ENCODE peak calls at places on chromosomes 16 and 17, in seven cellular contexts. One of them, this sample, is unnamed.

GRCh38 chr17:2002767-2003329 is 22.3 kb downstream of the RTN4RL1 start:
- DNase-seq in heart left ventricle: no peak
- DNase-seq in kidney: no peak
- DNase-seq in neural progenitor cell: no peak
- DNase-seq in fibroblast of lung: no peak
- DNase-seq in MM.1S: no peak
- DNase-seq in Peyer's patch: no peak
- DNase-seq in this sample: no peak

GRCh38 chr16:85312174-85312573 is 199.9 kb upstream of the CIBAR2 start:
- DNase-seq in heart left ventricle: no peak
- DNase-seq in kidney: no peak
- DNase-seq in neural progenitor cell: no peak
- DNase-seq in fibroblast of lung: no peak
- DNase-seq in MM.1S: no peak
- DNase-seq in Peyer's patch: no peak
- DNase-seq in this sample: no peak

GRCh38 chr17:60169921-60170817 is 20.4 kb downstream of the CA4 start:
- DNase-seq in heart left ventricle: peak; percentile 78
- DNase-seq in kidney: no peak
- DNase-seq in neural progenitor cell: no peak
- DNase-seq in fibroblast of lung: peak; percentile 45
- DNase-seq in MM.1S: no peak
- DNase-seq in Peyer's patch: no peak
- DNase-seq in this sample: no peak

GRCh38 chr17:80822700-80823410 is 168.8 kb upstream of the CHMP6 start:
- DNase-seq in heart left ventricle: no peak
- DNase-seq in kidney: peak; percentile 48
- DNase-seq in neural progenitor cell: no peak
- DNase-seq in fibroblast of lung: no peak
- DNase-seq in MM.1S: peak; percentile 50
- DNase-seq in Peyer's patch: no peak
- DNase-seq in this sample: peak; percentile 42

GRCh38 chr17:22171631-22172030 is 479.3 kb downstream of the KCNJ18 start:
- DNase-seq in heart left ventricle: no peak
- DNase-seq in kidney: no peak
- DNase-seq in neural progenitor cell: no peak
- DNase-seq in fibroblast of lung: no peak
- DNase-seq in MM.1S: no peak
- DNase-seq in Peyer's patch: no peak
- DNase-seq in this sample: no peak

GRCh38 chr17:51322390-51323029 is 62.2 kb downstream of the UTP18 start:
- DNase-seq in heart left ventricle: no peak
- DNase-seq in kidney: no peak
- DNase-seq in neural progenitor cell: peak; percentile 70
- DNase-seq in fibroblast of lung: no peak
- DNase-seq in MM.1S: peak; percentile 11
- DNase-seq in Peyer's patch: no peak
- DNase-seq in this sample: no peak

GRCh38 chr16:85452364-85453178 is 160.6 kb upstream of the GSE1 start:
- DNase-seq in heart left ventricle: no peak
- DNase-seq in kidney: no peak
- DNase-seq in neural progenitor cell: no peak
- DNase-seq in fibroblast of lung: no peak
- DNase-seq in MM.1S: no peak
- DNase-seq in Peyer's patch: no peak
- DNase-seq in this sample: no peak

GRCh38 chr17:40253565-40253964 is 34.1 kb upstream of the CDC6 start:
- DNase-seq in heart left ventricle: no peak
- DNase-seq in kidney: no peak
- DNase-seq in neural progenitor cell: no peak
- DNase-seq in fibroblast of lung: no peak
- DNase-seq in MM.1S: no peak
- DNase-seq in Peyer's patch: no peak
- DNase-seq in this sample: no peak

GRCh38 chr16:4795828-4796572 is 831 bp downstream of the SMIM22 start:
- DNase-seq in heart left ventricle: no peak
- DNase-seq in kidney: peak; percentile 65
- DNase-seq in neural progenitor cell: no peak
- DNase-seq in fibroblast of lung: no peak
- DNase-seq in MM.1S: no peak
- DNase-seq in Peyer's patch: no peak
- DNase-seq in this sample: no peak

GRCh38 chr16:65663774-65664173 is 541.9 kb upstream of the CDH11 start:
- DNase-seq in heart left ventricle: no peak
- DNase-seq in kidney: no peak
- DNase-seq in neural progenitor cell: no peak
- DNase-seq in fibroblast of lung: no peak
- DNase-seq in MM.1S: no peak
- DNase-seq in Peyer's patch: no peak
- DNase-seq in this sample: no peak

GRCh38 chr16:57301126-57301817 is 16.8 kb upstream of the PLLP start:
- DNase-seq in heart left ventricle: no peak
- DNase-seq in kidney: peak; percentile 84
- DNase-seq in neural progenitor cell: no peak
- DNase-seq in fibroblast of lung: no peak
- DNase-seq in MM.1S: no peak
- DNase-seq in Peyer's patch: no peak
- DNase-seq in this sample: no peak

GRCh38 chr16:28561557-28562187 is 8.0 kb downstream of the SGF29 start:
- DNase-seq in heart left ventricle: no peak
- DNase-seq in kidney: peak; percentile 10
- DNase-seq in neural progenitor cell: no peak
- DNase-seq in fibroblast of lung: no peak
- DNase-seq in MM.1S: no peak
- DNase-seq in Peyer's patch: no peak
- DNase-seq in this sample: no peak

GRCh38 chr17:82356028-82356427 is 3.0 kb upstream of the TEX19 start:
- DNase-seq in heart left ventricle: no peak
- DNase-seq in kidney: peak; percentile 88
- DNase-seq in neural progenitor cell: no peak
- DNase-seq in fibroblast of lung: no peak
- DNase-seq in MM.1S: no peak
- DNase-seq in Peyer's patch: no peak
- DNase-seq in this sample: peak; percentile 81

GRCh38 chr17:47882695-47883588 is 13.1 kb upstream of the SP2 start:
- DNase-seq in heart left ventricle: no peak
- DNase-seq in kidney: no peak
- DNase-seq in neural progenitor cell: no peak
- DNase-seq in fibroblast of lung: no peak
- DNase-seq in MM.1S: no peak
- DNase-seq in Peyer's patch: no peak
- DNase-seq in this sample: no peak

GRCh38 chr17:42535400-42536047 is 517 bp upstream of the NAGLU start:
- DNase-seq in heart left ventricle: no peak
- DNase-seq in kidney: no peak
- DNase-seq in neural progenitor cell: no peak
- DNase-seq in fibroblast of lung: no peak
- DNase-seq in MM.1S: no peak
- DNase-seq in Peyer's patch: no peak
- DNase-seq in this sample: no peak

GRCh38 chr16:58471209-58471975 is 28.6 kb upstream of the NDRG4 start:
- DNase-seq in heart left ventricle: no peak
- DNase-seq in kidney: peak; percentile 33
- DNase-seq in neural progenitor cell: no peak
- DNase-seq in fibroblast of lung: no peak
- DNase-seq in MM.1S: no peak
- DNase-seq in Peyer's patch: no peak
- DNase-seq in this sample: no peak

GRCh38 chr16:49602201-49603041 is 228.8 kb downstream of the C16orf78 start:
- DNase-seq in heart left ventricle: no peak
- DNase-seq in kidney: no peak
- DNase-seq in neural progenitor cell: no peak
- DNase-seq in fibroblast of lung: no peak
- DNase-seq in MM.1S: no peak
- DNase-seq in Peyer's patch: no peak
- DNase-seq in this sample: no peak

GRCh38 chr17:81197831-81198490 is 24.8 kb downstream of the CEP131 start:
- DNase-seq in heart left ventricle: no peak
- DNase-seq in kidney: no peak
- DNase-seq in neural progenitor cell: no peak
- DNase-seq in fibroblast of lung: no peak
- DNase-seq in MM.1S: no peak
- DNase-seq in Peyer's patch: no peak
- DNase-seq in this sample: no peak

GRCh38 chr16:10182186-10182683 is at the start of gene GRIN2A:
- DNase-seq in heart left ventricle: no peak
- DNase-seq in kidney: peak; percentile 77
- DNase-seq in neural progenitor cell: peak; percentile 68
- DNase-seq in fibroblast of lung: no peak
- DNase-seq in MM.1S: no peak
- DNase-seq in Peyer's patch: no peak
- DNase-seq in this sample: no peak

GRCh38 chr16:59591480-59591879 is 857.4 kb upstream of the GOT2 start:
- DNase-seq in heart left ventricle: no peak
- DNase-seq in kidney: no peak
- DNase-seq in neural progenitor cell: no peak
- DNase-seq in fibroblast of lung: no peak
- DNase-seq in MM.1S: no peak
- DNase-seq in Peyer's patch: no peak
- DNase-seq in this sample: no peak

GRCh38 chr17:28711723-28712036 is at the start of gene PROCA1:
- DNase-seq in heart left ventricle: no peak
- DNase-seq in kidney: peak; percentile 90
- DNase-seq in neural progenitor cell: no peak
- DNase-seq in fibroblast of lung: no peak
- DNase-seq in MM.1S: no peak
- DNase-seq in Peyer's patch: no peak
- DNase-seq in this sample: no peak

GRCh38 chr16:3444032-3444388 is 530 bp downstream of the NAA60 start:
- DNase-seq in heart left ventricle: no peak
- DNase-seq in kidney: no peak
- DNase-seq in neural progenitor cell: peak; percentile 49
- DNase-seq in fibroblast of lung: peak; percentile 73
- DNase-seq in MM.1S: no peak
- DNase-seq in Peyer's patch: no peak
- DNase-seq in this sample: no peak

GRCh38 chr17:27475981-27476895 is 20.0 kb downstream of the KSR1 start:
- DNase-seq in heart left ventricle: no peak
- DNase-seq in kidney: no peak
- DNase-seq in neural progenitor cell: no peak
- DNase-seq in fibroblast of lung: no peak
- DNase-seq in MM.1S: no peak
- DNase-seq in Peyer's patch: no peak
- DNase-seq in this sample: peak; percentile 49

GRCh38 chr16:78372302-78372701 is 272.8 kb downstream of the WWOX start:
- DNase-seq in heart left ventricle: no peak
- DNase-seq in kidney: no peak
- DNase-seq in neural progenitor cell: peak; percentile 29
- DNase-seq in fibroblast of lung: no peak
- DNase-seq in MM.1S: no peak
- DNase-seq in Peyer's patch: no peak
- DNase-seq in this sample: no peak

GRCh38 chr17:4162775-4163498 is 19.9 kb downstream of the CYB5D2 start:
- DNase-seq in heart left ventricle: no peak
- DNase-seq in kidney: no peak
- DNase-seq in neural progenitor cell: no peak
- DNase-seq in fibroblast of lung: peak; percentile 24
- DNase-seq in MM.1S: no peak
- DNase-seq in Peyer's patch: no peak
- DNase-seq in this sample: no peak
- H3K27ac ChIP-seq in heart left ventricle: peak overlapping the region; percentile 59
- H3K27ac ChIP-seq in kidney: peak overlapping the region; percentile 54
- H3K27ac ChIP-seq in neural progenitor cell: no peak overlapping the region
- H3K27ac ChIP-seq in fibroblast of lung: peak overlapping the region; percentile 12
- H3K27ac ChIP-seq in MM.1S: no peak overlapping the region
- H3K27ac ChIP-seq in Peyer's patch: no peak overlapping the region
- H3K27ac ChIP-seq in this sample: peak overlapping the region; percentile 63

DNA sequence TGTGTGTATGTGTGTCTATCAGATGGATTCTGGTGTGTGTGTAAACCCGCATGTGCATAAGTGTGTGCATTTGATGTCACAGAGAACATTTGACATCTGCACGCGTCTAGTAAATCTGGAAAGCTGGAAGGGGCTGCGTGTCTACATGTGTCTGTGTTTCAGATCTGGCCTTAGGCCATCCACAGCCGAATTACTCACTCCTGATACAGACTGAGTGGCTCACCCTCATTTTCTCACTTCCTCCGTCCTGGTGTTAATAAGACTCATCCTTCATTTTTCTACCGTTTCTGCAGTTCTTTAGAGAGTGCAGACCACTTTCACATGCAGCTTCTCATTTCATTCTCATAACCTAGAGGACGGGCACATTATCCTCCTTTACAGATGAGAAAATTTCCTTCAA is 491.6 kb downstream of the CDH13 start:
- DNase-seq in heart left ventricle: no peak
- DNase-seq in kidney: no peak
- DNase-seq in neural progenitor cell: no peak
- DNase-seq in fibroblast of lung: no peak
- DNase-seq in MM.1S: no peak
- DNase-seq in Peyer's patch: no peak
- DNase-seq in this sample: no peak
- H3K36me3 ChIP-seq in heart left ventricle: no peaks in the 10 kb centered on the region
- H3K36me3 ChIP-seq in kidney: no peaks in the 10 kb centered on the region
- H3K36me3 ChIP-seq in neural progenitor cell: no peaks in the 10 kb centered on the region
- H3K36me3 ChIP-seq in fibroblast of lung: no peaks in the 10 kb centered on the region
- H3K36me3 ChIP-seq in MM.1S: no peaks in the 10 kb centered on the region
- H3K36me3 ChIP-seq in Peyer's patch: no peaks in the 10 kb centered on the region
- H3K36me3 ChIP-seq in this sample: no peaks in the 10 kb centered on the region

GRCh38 chr17:4795168-4795567 is 796 bp upstream of the PSMB6 start:
- DNase-seq in heart left ventricle: no peak
- DNase-seq in kidney: no peak
- DNase-seq in neural progenitor cell: no peak
- DNase-seq in fibroblast of lung: no peak
- DNase-seq in MM.1S: no peak
- DNase-seq in Peyer's patch: no peak
- DNase-seq in this sample: no peak
- H3K4me3 ChIP-seq in heart left ventricle: no peak overlapping the region
- H3K4me3 ChIP-seq in kidney: peak overlapping the region; percentile 100
- H3K4me3 ChIP-seq in neural progenitor cell: no peak overlapping the region
- H3K4me3 ChIP-seq in fibroblast of lung: no peak overlapping the region
- H3K4me3 ChIP-seq in MM.1S: no peak overlapping the region
- H3K4me3 ChIP-seq in Peyer's patch: peak overlapping the region; percentile 94
- H3K4me3 ChIP-seq in this sample: peak overlapping the region; percentile 98

DNA sequence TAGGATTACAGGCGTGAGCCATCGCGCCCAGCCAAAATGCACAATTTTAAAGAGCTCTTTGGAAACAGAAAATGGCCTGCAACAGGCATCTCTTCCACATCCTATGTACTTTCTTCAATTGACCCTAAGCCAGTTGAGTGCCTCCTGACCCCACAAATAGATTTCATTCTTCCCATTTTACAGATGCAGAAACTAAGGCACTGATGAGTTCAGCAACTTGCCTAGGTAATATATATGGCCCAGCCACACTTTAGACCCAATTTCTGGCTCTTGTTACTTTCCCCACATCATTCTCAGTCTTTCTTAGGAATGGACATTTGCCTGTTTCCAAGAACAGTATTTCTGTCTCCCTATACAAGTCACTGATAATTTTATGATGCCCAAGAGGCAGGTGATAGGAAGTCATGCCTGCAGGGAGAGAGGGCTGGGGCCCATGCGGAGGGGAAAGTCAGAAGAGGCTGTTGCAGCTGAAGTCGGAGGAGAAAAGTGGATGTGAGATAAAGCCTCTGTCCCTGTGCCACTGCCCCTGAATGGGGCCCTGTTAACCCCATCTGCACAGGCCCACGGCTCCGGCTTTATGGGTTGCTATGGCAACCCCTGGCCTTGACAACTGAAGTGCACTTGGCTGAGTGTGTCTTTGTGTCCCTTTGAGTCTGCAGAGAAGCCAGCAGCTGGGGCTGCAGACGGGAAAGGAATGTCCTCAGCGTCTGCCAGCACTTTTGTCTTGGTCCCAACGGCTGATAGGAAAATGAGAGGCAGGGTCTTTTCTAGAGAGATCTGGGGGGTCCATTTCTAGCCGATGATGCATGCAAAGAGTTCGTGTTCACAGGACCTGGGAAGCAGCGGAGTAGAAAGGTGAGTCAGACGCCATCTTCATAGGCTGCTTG is 45.9 kb downstream of the ABAT start:
- DNase-seq in heart left ventricle: no peak
- DNase-seq in kidney: no peak
- DNase-seq in neural progenitor cell: peak; percentile 65
- DNase-seq in fibroblast of lung: no peak
- DNase-seq in MM.1S: no peak
- DNase-seq in Peyer's patch: no peak
- DNase-seq in this sample: no peak
- H3K27ac ChIP-seq in heart left ventricle: no peak overlapping the region
- H3K27ac ChIP-seq in kidney: no peak overlapping the region
- H3K27ac ChIP-seq in neural progenitor cell: no peak overlapping the region
- H3K27ac ChIP-seq in fibroblast of lung: no peak overlapping the region
- H3K27ac ChIP-seq in MM.1S: no peak overlapping the region
- H3K27ac ChIP-seq in Peyer's patch: no peak overlapping the region
- H3K27ac ChIP-seq in this sample: no peak overlapping the region